ENCODE peak calls at places on chromosome 15, in eight cellular contexts. V is CD8-positive, alpha-beta T cell; G is IMR-90; F is nephron progenitor cell; Q is uterus; M is HL-60; C is H9; B is left ventricle myocardium inferior. T is an unnamed sample.

GRCh38 chr15:98856540-98856907 is 151.1 kb downstream of the PGPEP1L start:
- DNase-seq in V (no peak), G (peak; percentile 96), F (no peak), Q (no peak), M (no peak), C (no peak), B (no peak), T (no peak)

GRCh38 chr15:87267798-87268197 is 988.7 kb downstream of the NTRK3 start:
- DNase-seq in V (no peak), G (peak; percentile 36), F (no peak), Q (no peak), M (no peak), C (no peak), B (no peak), T (no peak)

GRCh38 chr15:89576417-89576773 is 1.1 kb downstream of the TICRR start:
- DNase-seq in V (no peak), G (peak; percentile 9), F (no peak), Q (no peak), M (no peak), C (no peak), B (no peak), T (no peak)

GRCh38 chr15:64904189-64904588 is 7.5 kb upstream of the ANKDD1A start:
- DNase-seq in V (no peak), G (no peak), F (no peak), Q (no peak), M (no peak), C (no peak), B (peak; percentile 8), T (no peak)

GRCh38 chr15:72784233-72784876 is 797 bp upstream of the ADPGK start:
- DNase-seq in V (no peak), G (peak; percentile 89), F (no peak), Q (peak; percentile 62), M (no peak), C (no peak), B (no peak), T (no peak)

GRCh38 chr15:62327386-62327785 is 162.3 kb upstream of the C2CD4B start:
- DNase-seq in V (no peak), G (no peak), F (no peak), Q (no peak), M (no peak), C (no peak), B (no peak), T (no peak)

GRCh38 chr15:69758291-69758771 is 305.7 kb downstream of the RPLP1 start:
- DNase-seq in V (no peak), G (peak; percentile 21), F (no peak), Q (no peak), M (no peak), C (no peak), B (no peak), T (no peak)

GRCh38 chr15:85702321-85703230 is 92.1 kb downstream of the KLHL25 start:
- DNase-seq in V (no peak), G (peak; percentile 75), F (no peak), Q (no peak), M (peak; percentile 57), C (no peak), B (no peak), T (no peak)

GRCh38 chr15:52350423-52350822 is 54.8 kb upstream of the MYO5C start:
- DNase-seq in V (no peak), G (no peak), F (no peak), Q (no peak), M (no peak), C (no peak), B (no peak), T (no peak)
- TF ChIP-seq CTCF in V (no peak), G (no peak), F (no peak), Q (no peak), M (no peak), C (peak; percentile 38), B (no peak), T (no peak)

GRCh38 chr15:75327005-75327404 is 8.9 kb upstream of the COMMD4 start:
- DNase-seq in V (no peak), G (no peak), F (no peak), Q (no peak), M (no peak), C (no peak), B (no peak), T (no peak)
- TF ChIP-seq CTCF in V (no peak), G (no peak), F (no peak), Q (no peak), M (no peak), C (peak; percentile 19), B (no peak), T (no peak)

GRCh38 chr15:101126618-101127502 is 125.0 kb downstream of the CHSY1 start:
- DNase-seq in V (no peak), G (peak; percentile 81), F (no peak), Q (no peak), M (no peak), C (no peak), B (no peak), T (no peak)
- TF ChIP-seq CTCF in V (no peak), G (no peak), F (no peak), Q (no peak), M (no peak), C (no peak), B (no peak), T (no peak)

DNA sequence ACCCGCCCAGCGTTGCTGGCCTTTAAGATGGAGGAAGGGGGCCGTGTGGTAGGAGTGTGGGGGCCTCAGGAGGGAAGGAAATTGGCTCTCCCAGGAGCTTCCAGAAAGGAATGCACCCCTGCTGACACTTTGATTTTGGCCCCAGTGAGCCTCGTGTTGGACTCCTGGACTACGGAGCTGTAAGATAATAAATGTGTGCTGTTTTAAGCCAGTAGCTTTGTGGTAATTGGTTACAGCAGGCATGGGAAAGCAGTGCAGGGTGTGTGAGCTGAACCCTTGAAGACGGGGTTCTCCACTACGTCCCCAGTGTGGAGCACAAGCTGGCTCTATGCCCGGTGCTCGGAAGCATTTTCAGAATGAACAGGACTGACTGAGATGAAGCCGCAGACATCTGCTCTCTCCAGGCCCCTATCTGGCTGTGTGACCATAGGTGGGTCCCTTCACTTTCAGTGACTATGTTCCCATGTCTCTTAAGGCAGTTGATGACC is 22.9 kb upstream of the CGNL1 start:
- DNase-seq in V (no peak), G (no peak), F (no peak), Q (no peak), M (no peak), C (no peak), B (no peak), T (no peak)
- TF ChIP-seq CTCF in V (no peak), G (no peak), F (no peak), Q (no peak), M (no peak), C (no peak), B (no peak), T (no peak)

GRCh38 chr15:73984208-73984979 is 7.7 kb downstream of the STOML1 start:
- DNase-seq in V (no peak), G (no peak), F (no peak), Q (no peak), M (no peak), C (no peak), B (no peak), T (no peak)

GRCh38 chr15:73981761-73982222 is 10.3 kb downstream of the STOML1 start:
- DNase-seq in V (no peak), G (no peak), F (no peak), Q (no peak), M (no peak), C (no peak), B (no peak), T (no peak)

GRCh38 chr15:73983773-73984172 is 8.3 kb downstream of the STOML1 start:
- DNase-seq in V (no peak), G (no peak), F (no peak), Q (no peak), M (no peak), C (no peak), B (no peak), T (no peak)

GRCh38 chr15:73983211-73983727 is 8.8 kb downstream of the STOML1 start:
- DNase-seq in V (no peak), G (peak; percentile 77), F (no peak), Q (peak; percentile 63), M (no peak), C (no peak), B (peak; percentile 61), T (no peak)

GRCh38 chr15:73982251-73982962 is 9.7 kb downstream of the STOML1 start:
- DNase-seq in V (no peak), G (peak; percentile 91), F (no peak), Q (peak; percentile 80), M (no peak), C (no peak), B (peak; percentile 90), T (no peak)
- TF ChIP-seq CTCF in V (no peak), G (no peak), F (no peak), Q (no peak), M (no peak), C (no peak), B (no peak), T (peak; percentile 37)